ENCODE peak calls at places on chromosomes 11 and 22, in four cellular contexts. One of them, this sample, is unnamed. For H3K36me3, the result is how much of the 10 kb centered on the place peaks cover.

GRCh38 chr22:45127866-45128265 is 35.9 kb upstream of the NUP50 start:
- DNase-seq in thoracic aorta: no peak
- DNase-seq in right atrium auricular region: no peak
- DNase-seq in lung: no peak
- DNase-seq in this sample: no peak

GRCh38 chr11:100821198-100821597 is 134.1 kb downstream of the ARHGAP42 start:
- DNase-seq in thoracic aorta: no peak
- DNase-seq in lung: no peak
- DNase-seq in right atrium auricular region: no peak
- DNase-seq in this sample: no peak

GRCh38 chr11:74730601-74731260 is 495 bp downstream of the CHRDL2 start:
- DNase-seq in right atrium auricular region: no peak
- DNase-seq in thoracic aorta: no peak
- DNase-seq in lung: no peak
- DNase-seq in this sample: no peak

GRCh38 chr11:130314184-130314748 is 451 bp downstream of the ZBTB44 start:
- DNase-seq in right atrium auricular region: no peak
- DNase-seq in lung: peak
- DNase-seq in thoracic aorta: no peak
- DNase-seq in this sample: no peak

GRCh38 chr11:74612877-74613276 is 20.5 kb downstream of the POLD3 start:
- DNase-seq in thoracic aorta: no peak
- DNase-seq in lung: no peak
- DNase-seq in right atrium auricular region: no peak
- DNase-seq in this sample: no peak

GRCh38 chr11:69446108-69446507 is 35.4 kb upstream of the LINC01488 start:
- DNase-seq in lung: no peak
- DNase-seq in right atrium auricular region: no peak
- DNase-seq in thoracic aorta: no peak
- DNase-seq in this sample: no peak

GRCh38 chr11:57155838-57156583 is 25.7 kb upstream of the LRRC55 start:
- DNase-seq in thoracic aorta: no peak
- DNase-seq in right atrium auricular region: no peak
- DNase-seq in lung: no peak
- DNase-seq in this sample: no peak

GRCh38 chr11:41431784-41432183 is 27.7 kb downstream of the LRRC4C start:
- DNase-seq in thoracic aorta: no peak
- DNase-seq in lung: no peak
- DNase-seq in right atrium auricular region: no peak
- DNase-seq in this sample: no peak

GRCh38 chr11:9132203-9132878 is 40.9 kb upstream of the SCUBE2 start:
- DNase-seq in lung: no peak
- DNase-seq in thoracic aorta: no peak
- DNase-seq in right atrium auricular region: no peak
- DNase-seq in this sample: no peak

GRCh38 chr11:7673724-7674434 is 579 bp upstream of the CYB5R2 start:
- DNase-seq in right atrium auricular region: no peak
- DNase-seq in thoracic aorta: no peak
- DNase-seq in lung: no peak
- DNase-seq in this sample: no peak

GRCh38 chr22:24303007-24303406 is 32.4 kb downstream of the SPECC1L start:
- DNase-seq in right atrium auricular region: no peak
- DNase-seq in lung: no peak
- DNase-seq in thoracic aorta: no peak
- DNase-seq in this sample: no peak

GRCh38 chr11:44744160-44744559 is 17.4 kb downstream of the TSPAN18 start:
- DNase-seq in right atrium auricular region: no peak
- DNase-seq in lung: no peak
- DNase-seq in thoracic aorta: no peak
- DNase-seq in this sample: no peak

GRCh38 chr22:40009953-40010751 is 15.4 kb downstream of the FAM83F start:
- DNase-seq in lung: no peak
- DNase-seq in thoracic aorta: no peak
- DNase-seq in right atrium auricular region: no peak
- DNase-seq in this sample: no peak

GRCh38 chr11:3616721-3617460 is 24.9 kb downstream of the ART5 start:
- DNase-seq in right atrium auricular region: no peak
- DNase-seq in thoracic aorta: no peak
- DNase-seq in lung: no peak
- DNase-seq in this sample: no peak

DNA sequence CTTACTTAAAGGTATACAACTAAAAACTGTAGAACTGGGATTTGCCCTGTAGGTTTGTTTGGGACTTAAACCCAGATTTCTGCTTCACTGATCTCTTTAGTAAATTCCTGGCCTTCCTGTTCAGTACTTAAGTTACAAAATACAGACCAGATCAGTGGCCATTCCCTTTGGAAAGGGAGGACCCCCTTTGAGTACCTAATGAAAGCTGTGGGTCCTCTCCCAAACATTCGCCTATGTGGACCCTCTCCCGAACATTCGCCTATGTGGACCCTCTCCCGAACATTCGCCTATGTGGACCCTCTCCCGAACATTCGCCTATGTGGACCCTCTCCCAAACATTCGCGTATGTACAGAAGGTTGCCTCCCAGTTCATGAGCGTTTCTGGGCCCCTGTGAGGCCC is 10.3 kb downstream of the L3MBTL2 start:
- DNase-seq in lung: no peak
- DNase-seq in thoracic aorta: no peak
- DNase-seq in right atrium auricular region: no peak
- DNase-seq in this sample: no peak
- H3K36me3 ChIP-seq in lung: under half
- H3K36me3 ChIP-seq in thoracic aorta: under half
- H3K36me3 ChIP-seq in right atrium auricular region: under half
- H3K36me3 ChIP-seq in this sample: under half

DNA sequence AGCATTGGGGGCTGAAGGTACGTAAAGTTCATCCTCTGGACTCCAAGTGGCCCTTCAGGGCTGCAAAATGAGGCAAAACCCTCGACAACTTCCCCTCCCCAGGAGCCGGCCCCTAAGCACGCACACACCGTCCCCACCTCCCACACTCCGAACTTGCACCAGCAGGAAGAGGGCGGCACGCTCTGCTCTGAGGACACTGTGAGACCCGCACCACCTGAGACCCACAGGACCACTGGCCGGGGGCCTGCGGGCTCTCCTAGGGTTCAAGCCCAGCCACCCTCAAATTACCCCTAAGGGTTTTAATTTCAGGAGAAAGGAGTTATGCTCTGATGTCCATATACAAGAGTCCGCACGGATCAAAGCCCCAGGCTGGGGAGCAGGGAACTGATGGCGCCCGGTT is 49.7 kb upstream of the BID start:
- DNase-seq in thoracic aorta: no peak
- DNase-seq in right atrium auricular region: no peak
- DNase-seq in lung: no peak
- DNase-seq in this sample: no peak
- H3K36me3 ChIP-seq in thoracic aorta: under half
- H3K36me3 ChIP-seq in right atrium auricular region: under half
- H3K36me3 ChIP-seq in lung: under half
- H3K36me3 ChIP-seq in this sample: half or more

DNA sequence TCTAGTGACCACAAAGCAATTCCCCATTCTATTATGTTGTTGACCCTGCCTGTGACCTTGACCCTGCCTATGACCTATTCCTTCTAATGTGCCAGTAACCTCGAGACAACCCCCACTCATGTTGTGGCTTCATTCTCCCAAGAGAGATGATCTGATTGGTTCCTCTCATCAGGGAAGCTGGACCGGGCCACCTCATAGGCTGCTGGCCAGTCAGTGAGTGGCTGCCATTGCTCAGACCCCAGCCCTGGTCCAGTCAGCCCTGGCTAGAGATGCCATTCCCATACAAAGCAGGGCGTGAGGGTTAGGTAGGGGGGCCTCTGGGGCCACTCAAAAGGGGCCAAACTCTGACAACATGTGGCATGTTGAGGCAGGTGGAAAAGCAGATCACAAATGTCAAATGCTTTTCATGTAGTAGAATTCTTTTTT is 11.9 kb downstream of the SLC29A2 start:
- DNase-seq in lung: no peak
- DNase-seq in right atrium auricular region: no peak
- DNase-seq in thoracic aorta: no peak
- DNase-seq in this sample: no peak
- H3K36me3 ChIP-seq in lung: under half
- H3K36me3 ChIP-seq in right atrium auricular region: under half
- H3K36me3 ChIP-seq in thoracic aorta: under half
- H3K36me3 ChIP-seq in this sample: under half

GRCh38 chr22:49923445-49923844 is 5.0 kb downstream of the CRELD2 start:
- DNase-seq in thoracic aorta: no peak
- DNase-seq in right atrium auricular region: no peak
- DNase-seq in lung: no peak
- DNase-seq in this sample: no peak

GRCh38 chr22:49924113-49924833 is 5.8 kb downstream of the CRELD2 start:
- DNase-seq in lung: no peak
- DNase-seq in right atrium auricular region: no peak
- DNase-seq in thoracic aorta: no peak
- DNase-seq in this sample: no peak

GRCh38 chr22:49926916-49927315 is 8.5 kb downstream of the CRELD2 start:
- DNase-seq in thoracic aorta: no peak
- DNase-seq in right atrium auricular region: no peak
- DNase-seq in lung: no peak
- DNase-seq in this sample: no peak

GRCh38 chr22:49927483-49928184 is 9.2 kb downstream of the CRELD2 start:
- DNase-seq in thoracic aorta: no peak
- DNase-seq in right atrium auricular region: no peak
- DNase-seq in lung: no peak
- DNase-seq in this sample: no peak

GRCh38 chr22:49925525-49926128 is 7.2 kb downstream of the CRELD2 start:
- DNase-seq in thoracic aorta: no peak
- DNase-seq in lung: no peak
- DNase-seq in right atrium auricular region: no peak
- DNase-seq in this sample: no peak
- H3K36me3 ChIP-seq in thoracic aorta: under half
- H3K36me3 ChIP-seq in lung: under half
- H3K36me3 ChIP-seq in right atrium auricular region: under half
- H3K36me3 ChIP-seq in this sample: under half

GRCh38 chr11:34149274-34149673 is 43.8 kb downstream of the NAT10 start:
- DNase-seq in right atrium auricular region: no peak
- DNase-seq in lung: no peak
- DNase-seq in thoracic aorta: no peak
- DNase-seq in this sample: no peak

GRCh38 chr11:34149786-34150185 is 44.4 kb downstream of the NAT10 start:
- DNase-seq in thoracic aorta: no peak
- DNase-seq in right atrium auricular region: no peak
- DNase-seq in lung: no peak
- DNase-seq in this sample: no peak

GRCh38 chr11:34146866-34147265 is 41.4 kb downstream of the NAT10 start:
- DNase-seq in thoracic aorta: no peak
- DNase-seq in lung: no peak
- DNase-seq in right atrium auricular region: no peak
- DNase-seq in this sample: no peak

GRCh38 chr11:34147581-34147980 is 42.2 kb downstream of the NAT10 start:
- DNase-seq in right atrium auricular region: no peak
- DNase-seq in thoracic aorta: no peak
- DNase-seq in lung: no peak
- DNase-seq in this sample: no peak

GRCh38 chr11:34148504-34149165 is 43.2 kb downstream of the NAT10 start:
- DNase-seq in lung: no peak
- DNase-seq in right atrium auricular region: no peak
- DNase-seq in thoracic aorta: no peak
- DNase-seq in this sample: no peak
- H3K36me3 ChIP-seq in lung: half or more
- H3K36me3 ChIP-seq in right atrium auricular region: half or more
- H3K36me3 ChIP-seq in thoracic aorta: half or more
- H3K36me3 ChIP-seq in this sample: half or more

GRCh38 chr11:83191986-83192385 is 1.5 kb upstream of the ANKRD42 start:
- DNase-seq in right atrium auricular region: no peak
- DNase-seq in thoracic aorta: no peak
- DNase-seq in lung: no peak
- DNase-seq in this sample: no peak

GRCh38 chr11:83191491-83191890 is 2.0 kb upstream of the ANKRD42 start:
- DNase-seq in right atrium auricular region: no peak
- DNase-seq in thoracic aorta: no peak
- DNase-seq in lung: no peak
- DNase-seq in this sample: no peak

GRCh38 chr11:83185767-83186166 is 7.7 kb upstream of the ANKRD42 start:
- DNase-seq in lung: no peak
- DNase-seq in right atrium auricular region: no peak
- DNase-seq in thoracic aorta: no peak
- DNase-seq in this sample: no peak

GRCh38 chr11:83192846-83193245 is 666 bp upstream of the ANKRD42 start:
- DNase-seq in right atrium auricular region: no peak
- DNase-seq in thoracic aorta: no peak
- DNase-seq in lung: no peak
- DNase-seq in this sample: no peak

DNA sequence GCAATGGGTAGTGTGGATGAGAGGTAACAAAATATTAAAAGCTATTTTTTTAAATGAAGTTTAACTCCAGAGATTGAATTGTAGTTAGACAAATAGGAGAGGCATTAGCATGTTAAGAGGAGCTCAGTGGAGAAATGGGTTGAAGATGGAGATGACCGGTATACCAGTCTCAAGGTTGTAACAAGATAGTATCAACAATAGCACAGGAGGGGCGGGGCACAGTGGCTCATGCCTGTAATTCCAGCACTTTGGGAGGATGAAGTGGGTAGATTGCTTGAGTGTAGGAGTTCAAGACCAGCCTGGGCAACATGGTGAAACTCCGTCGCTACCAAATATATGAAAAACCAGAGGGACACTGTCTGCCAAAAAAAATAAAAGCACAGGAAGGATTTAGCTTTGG is 6.0 kb upstream of the ANKRD42 start:
- DNase-seq in thoracic aorta: no peak
- DNase-seq in right atrium auricular region: no peak
- DNase-seq in lung: no peak
- DNase-seq in this sample: no peak
- H3K36me3 ChIP-seq in thoracic aorta: half or more
- H3K36me3 ChIP-seq in right atrium auricular region: half or more
- H3K36me3 ChIP-seq in lung: under half
- H3K36me3 ChIP-seq in this sample: half or more

GRCh38 chr11:19226378-19227195 is 14.2 kb downstream of the E2F8 start:
- DNase-seq in thoracic aorta: no peak
- DNase-seq in right atrium auricular region: no peak
- DNase-seq in lung: no peak
- DNase-seq in this sample: no peak

GRCh38 chr11:19220903-19221682 is 19.3 kb upstream of the CSRP3 start:
- DNase-seq in thoracic aorta: no peak
- DNase-seq in right atrium auricular region: no peak
- DNase-seq in lung: peak
- DNase-seq in this sample: peak

GRCh38 chr11:19228956-19229355 is 11.8 kb downstream of the E2F8 start:
- DNase-seq in lung: no peak
- DNase-seq in thoracic aorta: no peak
- DNase-seq in right atrium auricular region: no peak
- DNase-seq in this sample: no peak

GRCh38 chr11:19225599-19225998 is 15.1 kb downstream of the E2F8 start:
- DNase-seq in lung: no peak
- DNase-seq in right atrium auricular region: no peak
- DNase-seq in thoracic aorta: no peak
- DNase-seq in this sample: no peak

GRCh38 chr11:19225123-19225522 is 15.6 kb downstream of the E2F8 start:
- DNase-seq in right atrium auricular region: no peak
- DNase-seq in thoracic aorta: no peak
- DNase-seq in lung: no peak
- DNase-seq in this sample: no peak
- H3K36me3 ChIP-seq in right atrium auricular region: under half
- H3K36me3 ChIP-seq in thoracic aorta: under half
- H3K36me3 ChIP-seq in lung: under half
- H3K36me3 ChIP-seq in this sample: under half

GRCh38 chr11:62565100-62565802 is 8.4 kb downstream of the EEF1G start:
- DNase-seq in right atrium auricular region: no peak
- DNase-seq in lung: no peak
- DNase-seq in thoracic aorta: no peak
- DNase-seq in this sample: no peak
- H3K36me3 ChIP-seq in right atrium auricular region: half or more
- H3K36me3 ChIP-seq in lung: under half
- H3K36me3 ChIP-seq in thoracic aorta: under half
- H3K36me3 ChIP-seq in this sample: half or more

This sample was measured in esophagus muscularis mucosa.